ENCODE peak calls at places on chromosomes 2 and 18, in six cellular contexts. Y, U, S, M, H and A are unnamed samples.

GRCh38 chr2:27829791-27830190 is 58.3 kb downstream of the MRPL33 start:
- DNase-seq in Y (no peak), M (no peak), U (no peak), S (no peak), H (no peak), A (no peak)

GRCh38 chr2:109470121-109470921 is 143.4 kb downstream of the SEPTIN10 start:
- DNase-seq in U (no peak), Y (peak), H (no peak), M (no peak), S (no peak), A (no peak)

GRCh38 chr18:49619792-49620191 is 57.9 kb downstream of the LIPG start:
- DNase-seq in H (no peak), M (no peak), S (no peak), U (no peak), Y (no peak), A (no peak)

GRCh38 chr2:70895249-70895648 is 40.5 kb upstream of the ATP6V1B1 start:
- DNase-seq in H (no peak), U (no peak), S (no peak), Y (no peak), M (no peak), A (no peak)

GRCh38 chr2:238238766-238239551 is 879 bp downstream of the HES6 start:
- DNase-seq in H (peak), S (no peak), U (no peak), M (no peak), Y (no peak), A (no peak)

GRCh38 chr2:227153766-227154486 is 10.1 kb downstream of the COL4A4 start:
- DNase-seq in Y (no peak), H (no peak), S (no peak), M (no peak), U (no peak), A (no peak)

GRCh38 chr2:47688561-47688960 is 94.4 kb upstream of the MSH6 start:
- DNase-seq in Y (peak), U (no peak), H (peak), S (no peak), M (no peak), A (peak)

GRCh38 chr18:48412339-48412929 is 3.3 kb upstream of the ZBTB7C start:
- DNase-seq in S (no peak), U (no peak), M (no peak), Y (peak), H (peak), A (peak)

GRCh38 chr2:164898475-164898874 is 56.9 kb downstream of the SLC38A11 start:
- DNase-seq in M (no peak), U (no peak), Y (peak), H (no peak), S (no peak), A (no peak)

GRCh38 chr18:3885209-3885792 is 435.3 kb downstream of the TGIF1 start:
- DNase-seq in M (no peak), Y (no peak), S (no peak), H (no peak), U (no peak), A (no peak)

GRCh38 chr2:112942654-112943002 is 31.7 kb downstream of the IL37 start:
- DNase-seq in S (no peak), Y (no peak), M (no peak), H (no peak), U (no peak), A (no peak)